ENCODE peak calls at places on chromosomes 1 and 21, in five cellular contexts. G, X, D, H and B are unnamed samples.

GRCh38 chr1:28921286-28921869 is 7.0 kb downstream of the EPB41 start:
- DNase-seq in G (no peak), X (no peak), D (no peak), H (no peak), B (no peak)

GRCh38 chr1:205147191-205147590 is 25.4 kb upstream of the RBBP5 start:
- DNase-seq in G (no peak), X (no peak), D (no peak), H (no peak), B (no peak)

GRCh38 chr1:19357299-19357698 is 45.2 kb downstream of the SLC66A1 start:
- DNase-seq in G (no peak), X (no peak), D (no peak), H (no peak), B (no peak)

GRCh38 chr21:45300786-45301520 is 13.3 kb upstream of the POFUT2 start:
- DNase-seq in G (no peak), X (no peak), D (no peak), H (no peak), B (no peak)

GRCh38 chr1:17250601-17251000 is 1.7 kb downstream of the PADI3 start:
- DNase-seq in G (no peak), X (no peak), D (peak; percentile 93), H (no peak), B (no peak)

GRCh38 chr1:25765152-25765909 is 34.7 kb upstream of the SELENON start:
- DNase-seq in G (no peak), X (no peak), D (no peak), H (no peak), B (no peak)

GRCh38 chr1:178055779-178056471 is 38.0 kb upstream of the RASAL2 start:
- DNase-seq in G (no peak), X (no peak), D (no peak), H (peak; percentile 38), B (no peak)

GRCh38 chr1:224623743-224624333 is 7.7 kb downstream of the CNIH3 start:
- DNase-seq in G (no peak), X (peak; percentile 80), D (peak; percentile 47), H (no peak), B (peak; percentile 58)

GRCh38 chr1:147851149-147851548 is 51.4 kb upstream of the GJA8 start:
- DNase-seq in G (no peak), X (no peak), D (no peak), H (no peak), B (no peak)

GRCh38 chr1:164641353-164641730 is 82.4 kb downstream of the PBX1 start:
- DNase-seq in G (no peak), X (no peak), D (no peak), H (peak; percentile 20), B (no peak)

GRCh38 chr1:233112184-233113008 is 162.0 kb downstream of the NTPCR start:
- DNase-seq in G (peak; percentile 5), X (no peak), D (no peak), H (no peak), B (no peak)

GRCh38 chr1:15020943-15021745 is 132.4 kb upstream of the TMEM51 start:
- DNase-seq in G (no peak), X (no peak), D (no peak), H (peak; percentile 72), B (no peak)

GRCh38 chr1:168709407-168709891 is 19.6 kb downstream of the DPT start:
- DNase-seq in G (no peak), X (no peak), D (no peak), H (no peak), B (no peak)